ENCODE peak calls at places on chromosome 11, in five cellular contexts. U is psoas muscle, E is fibroblast of villous mesenchyme, V is fibroblast of lung, O is left lung. Q is an unnamed sample.
A peak's percentile ranks its signal among the peaks of the same experiment; 100 is the strongest.

GRCh38 chr11:43327987-43328386 is 16.2 kb downstream of the API5 start:
- DNase-seq in U (no peak), E (peak; percentile 81), V (peak; percentile 93), O (no peak), Q (no peak)

GRCh38 chr11:47245586-47246357 is 2.8 kb downstream of the ACP2 start:
- DNase-seq in U (no peak), E (no peak), V (no peak), O (no peak), Q (no peak)

GRCh38 chr11:81772161-81772560 is 961.5 kb downstream of the FAM181B start:
- DNase-seq in U (no peak), E (peak; percentile 1), V (peak; percentile 73), O (no peak), Q (no peak)

GRCh38 chr11:96098511-96099241 is 174.8 kb upstream of the MTMR2 start:
- DNase-seq in U (no peak), E (peak; percentile 70), V (peak; percentile 58), O (no peak), Q (no peak)

GRCh38 chr11:108324587-108324986 is 101.7 kb downstream of the ATM start:
- DNase-seq in U (no peak), E (peak; percentile 19), V (peak; percentile 40), O (no peak), Q (no peak)

GRCh38 chr11:976431-977160 is 50.9 kb downstream of the AP2A2 start:
- DNase-seq in U (peak; percentile 72), E (no peak), V (peak; percentile 47), O (no peak), Q (no peak)

GRCh38 chr11:69962152-69962551 is 116.0 kb upstream of the ANO1 start:
- DNase-seq in U (no peak), E (no peak), V (peak; percentile 44), O (no peak), Q (no peak)

GRCh38 chr11:35303596-35304392 is 115.6 kb downstream of the SLC1A2 start:
- DNase-seq in U (peak; percentile 78), E (peak; percentile 96), V (peak; percentile 98), O (peak; percentile 76), Q (no peak)

GRCh38 chr11:65040520-65041205 is 347 bp upstream of the SAC3D1 start:
- DNase-seq in U (peak; percentile 95), E (peak; percentile 92), V (peak; percentile 94), O (peak; percentile 94), Q (peak; percentile 87)

GRCh38 chr11:27971256-27971655 is 136.7 kb downstream of the KIF18A start:
- DNase-seq in U (no peak), E (no peak), V (no peak), O (no peak), Q (no peak)

GRCh38 chr11:96388891-96389603 is 665 bp downstream of the CCDC82 start:
- DNase-seq in U (no peak), E (no peak), V (no peak), O (no peak), Q (no peak)

GRCh38 chr11:118226781-118227180 is 2.0 kb upstream of the JAML start:
- DNase-seq in U (no peak), E (no peak), V (no peak), O (no peak), Q (no peak)

GRCh38 chr11:86902345-86902744 is 52.9 kb downstream of the FZD4 start:
- DNase-seq in U (no peak), E (no peak), V (no peak), O (no peak), Q (no peak)

GRCh38 chr11:33861366-33861765 is 30.5 kb downstream of the LMO2 start:
- DNase-seq in U (no peak), E (no peak), V (no peak), O (no peak), Q (no peak)

GRCh38 chr11:65553301-65554001 is 4.7 kb downstream of the LTBP3 start:
- DNase-seq in U (no peak), E (no peak), V (no peak), O (no peak), Q (no peak)

GRCh38 chr11:22441831-22442230 is 103.7 kb downstream of the SLC17A6 start:
- DNase-seq in U (no peak), E (no peak), V (no peak), O (no peak), Q (no peak)
- TF ChIP-seq CTCF in U (no peak), E (no peak), V (no peak), O (no peak), Q (no peak)

DNA sequence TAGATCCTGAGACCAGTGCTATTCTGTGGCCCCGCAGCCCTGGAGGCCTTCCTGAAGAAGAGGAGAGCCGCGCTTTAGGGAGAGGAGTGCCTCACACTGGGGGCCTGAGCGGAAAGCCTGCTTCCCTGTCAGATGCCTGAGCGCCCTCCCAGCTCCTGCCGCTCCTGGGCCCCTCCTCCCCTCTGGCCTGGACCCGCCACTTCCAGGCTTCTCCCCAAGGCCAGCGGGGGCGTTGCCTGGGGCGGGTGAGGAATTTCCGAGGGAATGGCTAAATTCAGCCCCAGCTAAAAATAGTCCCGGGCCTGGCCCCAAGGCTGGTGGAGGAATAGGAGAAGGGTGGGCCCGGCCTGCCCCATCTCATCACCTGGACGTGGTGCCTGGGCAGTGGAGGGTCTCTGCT is 15.4 kb downstream of the ARHGEF17 start:
- DNase-seq in U (peak; percentile 83), E (peak; percentile 79), V (peak; percentile 67), O (peak; percentile 78), Q (no peak)
- H3K4me3 ChIP-seq in U (no peak overlapping the region), E (no peak overlapping the region), V (no peak overlapping the region), O (no peak overlapping the region), Q (no peak overlapping the region)

DNA sequence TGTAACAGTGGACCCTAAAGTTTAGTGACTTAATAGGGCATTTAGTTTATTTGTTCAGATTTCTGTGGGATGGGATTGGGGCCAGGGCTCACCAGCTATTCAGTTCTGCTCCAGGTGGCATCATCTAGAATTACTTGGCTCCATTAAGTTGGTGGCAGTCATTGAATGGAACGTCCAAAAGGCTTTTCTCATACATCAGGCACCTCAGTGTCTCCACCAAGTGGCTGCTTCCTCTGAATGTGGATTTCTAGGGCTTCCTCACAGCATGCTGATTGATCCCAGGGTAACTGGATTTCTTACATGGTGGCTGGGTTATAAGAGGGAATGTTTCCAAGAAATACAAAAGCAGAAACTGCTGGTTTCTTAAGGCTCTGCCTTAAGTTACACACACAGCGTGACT is 34.7 kb downstream of the USP47 start:
- DNase-seq in U (peak; percentile 24), E (no peak), V (no peak), O (no peak), Q (no peak)
- TF ChIP-seq CTCF in U (peak; percentile 40), E (peak; percentile 43), V (no peak), O (no peak), Q (peak; percentile 34)

GRCh38 chr11:10454506-10454901 is 560 bp upstream of the AMPD3 start:
- DNase-seq in U (no peak), E (no peak), V (peak; percentile 3), O (no peak), Q (no peak)

GRCh38 chr11:10454902-10455631 is at the start of gene AMPD3:
- DNase-seq in U (peak; percentile 88), E (peak; percentile 96), V (peak; percentile 93), O (no peak), Q (no peak)

GRCh38 chr11:10457901-10458300 is 2.8 kb downstream of the AMPD3 start:
- DNase-seq in U (no peak), E (no peak), V (no peak), O (no peak), Q (no peak)

GRCh38 chr11:10456519-10456918 is 1.5 kb downstream of the AMPD3 start:
- DNase-seq in U (no peak), E (no peak), V (no peak), O (no peak), Q (no peak)

DNA sequence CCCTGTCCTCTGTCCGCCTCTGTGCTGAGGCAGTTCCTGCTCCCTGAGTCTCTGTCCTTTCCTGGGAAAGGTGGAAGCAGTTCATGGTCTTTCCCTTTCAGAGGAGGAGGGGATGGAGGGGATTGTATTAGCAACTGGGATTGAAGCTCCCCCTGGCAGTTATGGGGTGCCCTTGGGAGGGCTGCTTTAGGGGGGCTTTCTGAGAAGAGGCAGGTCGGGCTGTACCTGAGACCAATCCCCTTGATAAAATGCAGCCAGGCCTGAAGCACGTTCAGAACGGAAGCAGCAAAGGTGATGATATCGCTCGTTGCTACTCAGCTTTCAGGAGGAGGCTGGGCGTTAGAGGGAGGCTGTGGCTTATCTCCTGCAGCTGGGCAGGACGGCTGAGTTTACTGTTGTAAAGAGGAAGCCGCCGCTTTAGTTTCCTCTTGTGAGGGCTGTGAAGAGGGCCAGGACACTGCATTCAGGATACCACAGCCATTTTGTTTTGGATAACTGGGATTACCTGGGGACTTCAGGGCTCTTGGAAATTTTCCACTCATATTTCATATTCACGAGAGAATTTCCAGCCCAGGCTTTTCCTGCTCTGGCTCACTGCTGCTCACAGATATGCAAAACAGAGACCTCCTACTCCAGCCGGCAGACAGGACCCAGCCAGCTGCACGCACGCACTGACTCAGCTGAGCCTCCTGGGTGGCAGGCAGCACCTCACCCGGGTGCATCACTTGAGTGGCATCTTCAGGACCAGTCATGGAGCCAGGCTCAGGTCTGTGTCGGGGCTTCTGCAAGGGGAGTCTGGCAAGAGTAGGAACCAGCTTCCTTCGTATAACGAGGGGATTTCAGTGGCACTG is 798 bp downstream of the AMPD3 start:
- DNase-seq in U (peak; percentile 80), E (peak; percentile 88), V (peak; percentile 59), O (peak; percentile 70), Q (peak; percentile 77)
- H3K4me3 ChIP-seq in U (peak overlapping the region; percentile 75), E (peak overlapping the region; percentile 48), V (peak overlapping the region; percentile 18), O (peak overlapping the region; percentile 4), Q (peak overlapping the region; percentile 72)

GRCh38 chr11:75566763-75567279 is 4.8 kb downstream of the SERPINH1 start:
- DNase-seq in U (no peak), E (no peak), V (no peak), O (no peak), Q (no peak)
- TF ChIP-seq CTCF in U (no peak), E (no peak), V (no peak), O (no peak), Q (no peak)

GRCh38 chr11:128518493-128519207 is 68.7 kb downstream of the ETS1 start:
- DNase-seq in U (no peak), E (peak; percentile 43), V (peak; percentile 38), O (no peak), Q (no peak)
- H3K4me3 ChIP-seq in U (peak overlapping the region; percentile 88), E (peak overlapping the region; percentile 79), V (peak overlapping the region; percentile 95), O (peak overlapping the region; percentile 53), Q (peak overlapping the region; percentile 88)

GRCh38 chr11:75242722-75243600 is 2.4 kb downstream of the TPBGL start:
- DNase-seq in U (no peak), E (no peak), V (no peak), O (peak; percentile 19), Q (no peak)

GRCh38 chr11:75241036-75241905 is 697 bp downstream of the TPBGL start:
- DNase-seq in U (peak; percentile 91), E (peak; percentile 81), V (peak; percentile 77), O (peak; percentile 87), Q (no peak)

GRCh38 chr11:75240381-75241035 is at the start of gene TPBGL:
- DNase-seq in U (no peak), E (no peak), V (no peak), O (peak; percentile 41), Q (no peak)

GRCh38 chr11:75244052-75244814 is 3.7 kb downstream of the TPBGL start:
- DNase-seq in U (no peak), E (no peak), V (no peak), O (peak; percentile 8), Q (no peak)

GRCh38 chr11:75241906-75242644 is 1.5 kb downstream of the TPBGL start:
- DNase-seq in U (no peak), E (no peak), V (no peak), O (peak; percentile 30), Q (no peak)
- TF ChIP-seq CTCF in U (no peak), E (no peak), V (no peak), O (no peak), Q (no peak)

Q was measured in GM12864.